ENCODE peak calls at places on chromosomes 7 and 10, in six cellular contexts. V is PC-3, Z is endothelial cell of umbilical vein, Y is fibroblast of lung, K is heart right ventricle, M is pancreas. P is an unnamed sample.

GRCh38 chr7:46972205-46972604 is 609.7 kb downstream of the TNS3 start:
- DNase-seq in V (peak; percentile 80), Z (peak; percentile 12), Y (peak; percentile 72), K (no peak), M (no peak), P (no peak)

GRCh38 chr10:104209575-104210198 is 22.5 kb downstream of the CFAP43 start:
- DNase-seq in V (peak; percentile 55), Z (peak; percentile 55), Y (peak; percentile 57), K (no peak), M (peak; percentile 33), P (no peak)

GRCh38 chr7:919114-919442 is 35.4 kb downstream of the ADAP1 start:
- DNase-seq in V (no peak), Z (no peak), Y (no peak), K (no peak), M (peak; percentile 10), P (no peak)

GRCh38 chr10:93006435-93007039 is 54.1 kb upstream of the CYP26C1 start:
- DNase-seq in V (peak; percentile 68), Z (peak; percentile 61), Y (peak; percentile 76), K (no peak), M (no peak), P (no peak)

GRCh38 chr10:70964281-70964680 is 75.9 kb upstream of the PCBD1 start:
- DNase-seq in V (no peak), Z (no peak), Y (no peak), K (no peak), M (no peak), P (no peak)

GRCh38 chr7:96244992-96245292 is 77.0 kb downstream of the SLC25A13 start:
- DNase-seq in V (no peak), Z (no peak), Y (no peak), K (no peak), M (no peak), P (no peak)

GRCh38 chr7:157690058-157690832 is 353.4 kb downstream of the DNAJB6 start:
- DNase-seq in V (no peak), Z (no peak), Y (no peak), K (no peak), M (no peak), P (no peak)

GRCh38 chr10:93071674-93072224 is 1.9 kb upstream of the CYP26A1 start:
- DNase-seq in V (peak; percentile 64), Z (no peak), Y (no peak), K (peak; percentile 11), M (no peak), P (no peak)

GRCh38 chr7:4115442-4115841 is 566.7 kb upstream of the FOXK1 start:
- DNase-seq in V (no peak), Z (no peak), Y (no peak), K (no peak), M (no peak), P (no peak)

GRCh38 chr7:46296526-46296925 is 375.5 kb upstream of the IGFBP3 start:
- DNase-seq in V (no peak), Z (no peak), Y (no peak), K (no peak), M (no peak), P (no peak)

GRCh38 chr10:124116771-124117510 is 23.5 kb upstream of the CHST15 start:
- DNase-seq in V (no peak), Z (no peak), Y (no peak), K (no peak), M (no peak), P (no peak)

GRCh38 chr10:112000466-112000865 is 183.1 kb downstream of the GPAM start:
- DNase-seq in V (no peak), Z (no peak), Y (no peak), K (no peak), M (no peak), P (no peak)

GRCh38 chr10:93757766-93758509 is at the start of gene LGI1:
- DNase-seq in V (no peak), Z (no peak), Y (no peak), K (no peak), M (no peak), P (no peak)

GRCh38 chr7:85125160-85125559 is 61.7 kb downstream of the SEMA3D start:
- DNase-seq in V (no peak), Z (no peak), Y (no peak), K (no peak), M (no peak), P (no peak)

GRCh38 chr7:157121184-157121715 is 17.5 kb upstream of the UBE3C start:
- DNase-seq in V (no peak), Z (no peak), Y (no peak), K (no peak), M (no peak), P (no peak)

GRCh38 chr10:102773986-102774385 is 30.2 kb downstream of the WBP1L start:
- DNase-seq in V (no peak), Z (peak; percentile 71), Y (no peak), K (no peak), M (no peak), P (no peak)

GRCh38 chr7:156473476-156474240 is 166.9 kb upstream of the RNF32 start:
- DNase-seq in V (peak; percentile 52), Z (peak; percentile 31), Y (peak; percentile 58), K (no peak), M (no peak), P (peak; percentile 46)

GRCh38 chr7:121126201-121126600 is 137.7 kb downstream of the CPED1 start:
- DNase-seq in V (no peak), Z (no peak), Y (no peak), K (no peak), M (no peak), P (no peak)

GRCh38 chr10:133453516-133454203 is at the start of gene SCART1:
- DNase-seq in V (no peak), Z (no peak), Y (no peak), K (no peak), M (no peak), P (no peak)

GRCh38 chr7:116588641-116589594 is 64.1 kb downstream of the CAV1 start:
- DNase-seq in V (peak; percentile 88), Z (peak; percentile 85), Y (peak; percentile 84), K (no peak), M (no peak), P (peak; percentile 48)

GRCh38 chr7:157837561-157837960 is 500.8 kb downstream of the DNAJB6 start:
- DNase-seq in V (no peak), Z (no peak), Y (no peak), K (no peak), M (no peak), P (no peak)

GRCh38 chr7:140033779-140034363 is 28.9 kb downstream of the PARP12 start:
- DNase-seq in V (no peak), Z (no peak), Y (no peak), K (no peak), M (no peak), P (no peak)

GRCh38 chr10:63200416-63200815 is 67.3 kb downstream of the NRBF2 start:
- DNase-seq in V (no peak), Z (no peak), Y (no peak), K (no peak), M (no peak), P (no peak)
- H3K36me3 ChIP-seq in V (peaks cover 56% of the 10 kb centered on the region), Z (peaks cover 14% of the 10 kb centered on the region), Y (peaks cover 1% of the 10 kb centered on the region), K (peaks cover 74% of the 10 kb centered on the region), M (no peaks in the 10 kb centered on the region), P (peaks cover 51% of the 10 kb centered on the region)

DNA sequence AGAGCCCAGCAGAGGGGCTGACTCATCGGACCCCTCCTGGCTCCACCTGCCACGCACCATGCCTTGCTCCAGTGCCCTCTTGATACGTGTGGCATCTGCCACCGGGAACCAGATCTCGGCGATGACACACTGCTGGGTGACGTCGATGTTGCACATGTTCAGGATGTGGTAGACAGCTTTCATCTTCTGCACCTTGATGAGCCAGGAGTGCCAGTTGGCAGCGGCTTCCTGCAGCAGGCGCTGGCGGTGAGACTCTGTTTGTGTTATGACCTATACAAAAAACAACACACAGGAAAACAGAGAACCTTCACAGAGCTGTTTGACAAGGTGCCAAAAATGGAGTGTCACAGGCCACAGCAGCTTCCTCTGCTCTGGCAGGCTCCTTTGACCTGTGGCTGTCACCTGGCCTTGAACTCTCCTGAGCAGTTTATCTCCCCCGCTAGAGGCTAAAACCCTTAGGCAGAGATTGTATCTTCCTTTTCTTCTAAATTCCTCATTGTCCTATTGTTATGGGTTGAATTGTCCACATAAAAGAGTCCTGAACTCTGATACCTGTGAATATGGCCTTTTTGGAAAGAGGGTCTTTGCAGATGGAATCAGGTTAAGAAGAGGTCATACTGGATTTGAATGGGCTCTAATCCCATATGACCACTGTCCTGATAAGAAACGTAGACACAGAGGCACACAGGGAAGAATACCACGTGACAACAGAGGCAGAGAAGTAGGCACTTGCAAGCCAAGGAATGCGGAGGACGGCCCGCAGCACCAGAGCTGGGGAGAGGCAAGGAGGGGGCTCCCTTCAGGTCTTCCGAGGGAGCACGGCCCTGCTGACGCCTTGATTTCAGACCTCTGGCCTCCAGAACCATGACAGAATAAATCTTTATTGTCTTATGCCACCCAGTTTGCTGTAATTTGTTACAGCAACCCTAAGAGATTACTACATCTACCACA is 45.0 kb upstream of the TMEM213 start:
- DNase-seq in V (peak; percentile 98), Z (no peak), Y (no peak), K (peak; percentile 16), M (peak; percentile 17), P (peak; percentile 100)
- H3K27ac ChIP-seq in V (peak overlapping the region; percentile 81), Z (no peak overlapping the region), Y (no peak overlapping the region), K (no peak overlapping the region), M (no peak overlapping the region), P (no peak overlapping the region)

DNA sequence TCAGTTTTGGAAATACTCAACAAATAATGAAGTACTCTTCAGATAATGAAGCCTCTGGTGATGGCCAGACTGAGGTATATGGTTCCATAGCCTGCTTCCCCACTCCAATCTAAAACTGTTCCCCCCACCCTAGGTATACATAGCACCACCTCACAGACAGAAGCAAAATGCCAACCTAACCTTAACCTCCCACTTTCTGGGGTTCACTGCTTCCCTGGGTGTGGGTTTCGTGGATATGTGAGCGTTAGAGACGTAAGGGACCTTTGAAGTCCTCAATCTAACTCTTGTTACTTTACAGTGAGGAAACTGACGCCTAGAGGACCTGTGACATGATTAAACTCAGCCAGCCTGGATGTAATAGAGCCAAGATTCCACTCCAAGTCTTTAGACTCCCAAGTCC is 1.4 kb downstream of the RHBDD2 start:
- DNase-seq in V (no peak), Z (no peak), Y (no peak), K (no peak), M (no peak), P (no peak)
- H3K36me3 ChIP-seq in V (peaks cover 23% of the 10 kb centered on the region), Z (peaks cover 4% of the 10 kb centered on the region), Y (peaks cover 13% of the 10 kb centered on the region), K (peaks cover 49% of the 10 kb centered on the region), M (peaks cover 14% of the 10 kb centered on the region), P (peaks cover 6% of the 10 kb centered on the region)

GRCh38 chr7:29386196-29386765 is 177.4 kb upstream of the PRR15 start:
- DNase-seq in V (no peak), Z (no peak), Y (no peak), K (no peak), M (no peak), P (no peak)

GRCh38 chr7:29379551-29379950 is 184.1 kb upstream of the PRR15 start:
- DNase-seq in V (no peak), Z (no peak), Y (no peak), K (no peak), M (no peak), P (no peak)

GRCh38 chr7:29385214-29385613 is 178.4 kb upstream of the PRR15 start:
- DNase-seq in V (no peak), Z (no peak), Y (no peak), K (no peak), M (no peak), P (no peak)

GRCh38 chr7:29381206-29382094 is 182.2 kb upstream of the PRR15 start:
- DNase-seq in V (no peak), Z (no peak), Y (no peak), K (no peak), M (no peak), P (no peak)

DNA sequence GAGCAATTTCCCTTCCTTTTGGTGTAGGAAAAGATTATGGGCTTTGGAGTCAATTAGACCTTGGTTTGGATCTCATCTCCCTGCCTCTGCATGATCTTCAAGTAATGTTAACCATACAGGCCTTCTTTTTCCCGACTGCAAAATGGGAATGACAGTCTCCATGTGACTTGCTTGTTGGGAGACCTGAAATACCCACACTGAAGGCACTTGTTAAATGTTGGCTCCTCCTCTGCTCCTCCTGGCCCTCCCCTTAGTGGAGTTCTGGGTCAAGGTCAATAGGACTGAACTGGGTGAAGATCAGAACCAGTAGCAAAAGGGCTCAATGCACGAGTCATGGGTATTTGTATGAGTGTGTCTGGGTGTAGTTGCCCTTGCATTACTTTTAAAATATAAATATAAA is 179.4 kb upstream of the PRR15 start:
- DNase-seq in V (no peak), Z (no peak), Y (no peak), K (no peak), M (no peak), P (no peak)
- H3K27ac ChIP-seq in V (no peak overlapping the region), Z (no peak overlapping the region), Y (no peak overlapping the region), K (no peak overlapping the region), M (no peak overlapping the region), P (no peak overlapping the region)